ENCODE peak calls at places on chromosomes 12 and 14, in four cellular contexts. A is HepG2, G is upper lobe of left lung, W is GM12878. L is an unnamed sample.

GRCh38 chr12:62631531-62632520 is 165.2 kb downstream of the MON2 start:
- ATAC-seq in G (peak; percentile 64), W (peak; percentile 75), A (peak; percentile 92), L (peak; percentile 86)

GRCh38 chr14:47302121-47302520 is 373.3 kb downstream of the MDGA2 start:
- ATAC-seq in W (no peak), A (no peak), G (no peak), L (no peak)

GRCh38 chr12:47066278-47067048 is 13.0 kb upstream of the PCED1B start:
- ATAC-seq in G (no peak), A (no peak), W (peak; percentile 88), L (no peak)

GRCh38 chr12:96327889-96328288 is 72.3 kb downstream of the CDK17 start:
- ATAC-seq in G (no peak), W (peak; percentile 60), A (no peak), L (no peak)

GRCh38 chr12:12425616-12426015 is 68.7 kb downstream of the BORCS5 start:
- ATAC-seq in A (no peak), G (peak; percentile 96), W (no peak), L (no peak)

GRCh38 chr14:101708853-101709532 is 52.5 kb upstream of the PPP2R5C start:
- ATAC-seq in W (no peak), A (peak; percentile 30), G (no peak), L (no peak)

GRCh38 chr14:71416392-71416791 is 509.1 kb downstream of the PCNX1 start:
- ATAC-seq in G (no peak), A (no peak), W (no peak), L (no peak)

GRCh38 chr14:81834308-81834707 is 300.7 kb upstream of the SEL1L start:
- ATAC-seq in A (no peak), G (no peak), W (no peak), L (no peak)

GRCh38 chr14:72616294-72616693 is 277.6 kb downstream of the DPF3 start:
- ATAC-seq in G (no peak), A (no peak), W (no peak), L (no peak)

GRCh38 chr14:51261151-51261550 is 21.1 kb downstream of the TMX1 start:
- ATAC-seq in W (no peak), A (no peak), G (no peak), L (no peak)

GRCh38 chr14:20742132-20742531 is 3.6 kb upstream of the EDDM3A start:
- ATAC-seq in A (no peak), W (no peak), G (no peak), L (no peak)

GRCh38 chr14:61435563-61436337 is 114.4 kb downstream of the PRKCH start:
- ATAC-seq in A (peak; percentile 37), W (no peak), G (no peak), L (peak; percentile 44)

GRCh38 chr14:91968280-91968679 is 20.8 kb upstream of the FBLN5 start:
- ATAC-seq in W (peak; percentile 42), A (no peak), G (no peak), L (no peak)

GRCh38 chr12:96241484-96242256 is 47.5 kb downstream of the ELK3 start:
- ATAC-seq in W (no peak), A (no peak), G (peak; percentile 89), L (peak; percentile 81)

GRCh38 chr12:116166306-116166705 is 111.2 kb downstream of the MED13L start:
- ATAC-seq in G (no peak), W (no peak), A (no peak), L (no peak)

GRCh38 chr12:122986258-122986871 is 5.9 kb downstream of the ARL6IP4 start:
- ATAC-seq in W (no peak), A (no peak), G (no peak), L (no peak)

GRCh38 chr12:95509300-95509699 is 35.3 kb downstream of the METAP2 start:
- ATAC-seq in W (no peak), A (no peak), G (no peak), L (no peak)

GRCh38 chr12:111437816-111438454 is 32.2 kb downstream of the SH2B3 start:
- ATAC-seq in W (no peak), G (peak; percentile 37), A (no peak), L (peak; percentile 38)

GRCh38 chr12:71730936-71731335 is 23.7 kb upstream of the RAB21 start:
- ATAC-seq in G (no peak), W (no peak), A (no peak), L (no peak)

GRCh38 chr14:102878174-102878969 is 44.1 kb upstream of the AMN start:
- ATAC-seq in W (peak; percentile 74), A (peak; percentile 84), G (peak; percentile 60), L (no peak)

GRCh38 chr12:27709932-27710591 is 570 bp upstream of the MRPS35 start:
- ATAC-seq in G (peak; percentile 64), W (peak; percentile 48), A (peak; percentile 70), L (peak; percentile 65)

GRCh38 chr14:51507556-51508511 is 143.9 kb upstream of the FRMD6 start:
- ATAC-seq in G (peak; percentile 36), A (no peak), W (no peak), L (peak; percentile 63)

GRCh38 chr12:116651089-116651488 is 86.8 kb downstream of the SPRING1 start:
- ATAC-seq in W (no peak), G (no peak), A (no peak), L (no peak)

GRCh38 chr12:53806689-53807088 is 54.9 kb upstream of the CISTR start:
- ATAC-seq in G (no peak), W (no peak), A (no peak), L (no peak)

GRCh38 chr14:33704486-33704885 is 246.4 kb downstream of the EGLN3 start:
- ATAC-seq in W (peak; percentile 43), A (no peak), G (no peak), L (no peak)

GRCh38 chr14:99129211-99129696 is 142.7 kb downstream of the BCL11B start:
- ATAC-seq in A (no peak), G (no peak), W (no peak), L (no peak)

GRCh38 chr12:69676257-69677012 is 22.7 kb downstream of the BEST3 start:
- ATAC-seq in G (no peak), A (no peak), W (peak; percentile 29), L (no peak)

GRCh38 chr12:91859347-91859746 is 286.3 kb downstream of the BTG1 start:
- ATAC-seq in W (no peak), G (no peak), A (no peak), L (no peak)

GRCh38 chr14:30906752-30907658 is 32.6 kb downstream of the COCH start:
- ATAC-seq in G (no peak), W (peak; percentile 66), A (peak; percentile 37), L (no peak)

GRCh38 chr12:114152890-114153289 is 186.8 kb upstream of the RBM19 start:
- ATAC-seq in G (no peak), A (no peak), W (no peak), L (no peak)

GRCh38 chr12:116856729-116857128 is 24.5 kb downstream of the HRK start:
- ATAC-seq in A (no peak), W (no peak), G (no peak), L (no peak)

GRCh38 chr12:121766290-121767039 is 27.0 kb downstream of the RHOF start:
- ATAC-seq in G (no peak), W (peak; percentile 58), A (no peak), L (no peak)

GRCh38 chr14:32022938-32023466 is 54.1 kb upstream of the ARHGAP5 start:
- ATAC-seq in W (no peak), G (no peak), A (no peak), L (peak; percentile 81)

GRCh38 chr12:6461401-6462233 is 8.9 kb downstream of the VAMP1 start:
- ATAC-seq in W (peak; percentile 92), A (no peak), G (peak; percentile 73), L (peak; percentile 39)
- H3K4me3 ChIP-seq in W (peak overlapping the region; percentile 33), A (no peak overlapping the region), G (no peak overlapping the region), L (no peak overlapping the region)

GRCh38 chr14:58919262-58919661 is 269.2 kb upstream of the DAAM1 start:
- ATAC-seq in W (peak; percentile 69), G (no peak), A (no peak), L (no peak)
- TF ChIP-seq EP300 in W (no peak), G (no peak), A (no peak), L (no peak)

DNA sequence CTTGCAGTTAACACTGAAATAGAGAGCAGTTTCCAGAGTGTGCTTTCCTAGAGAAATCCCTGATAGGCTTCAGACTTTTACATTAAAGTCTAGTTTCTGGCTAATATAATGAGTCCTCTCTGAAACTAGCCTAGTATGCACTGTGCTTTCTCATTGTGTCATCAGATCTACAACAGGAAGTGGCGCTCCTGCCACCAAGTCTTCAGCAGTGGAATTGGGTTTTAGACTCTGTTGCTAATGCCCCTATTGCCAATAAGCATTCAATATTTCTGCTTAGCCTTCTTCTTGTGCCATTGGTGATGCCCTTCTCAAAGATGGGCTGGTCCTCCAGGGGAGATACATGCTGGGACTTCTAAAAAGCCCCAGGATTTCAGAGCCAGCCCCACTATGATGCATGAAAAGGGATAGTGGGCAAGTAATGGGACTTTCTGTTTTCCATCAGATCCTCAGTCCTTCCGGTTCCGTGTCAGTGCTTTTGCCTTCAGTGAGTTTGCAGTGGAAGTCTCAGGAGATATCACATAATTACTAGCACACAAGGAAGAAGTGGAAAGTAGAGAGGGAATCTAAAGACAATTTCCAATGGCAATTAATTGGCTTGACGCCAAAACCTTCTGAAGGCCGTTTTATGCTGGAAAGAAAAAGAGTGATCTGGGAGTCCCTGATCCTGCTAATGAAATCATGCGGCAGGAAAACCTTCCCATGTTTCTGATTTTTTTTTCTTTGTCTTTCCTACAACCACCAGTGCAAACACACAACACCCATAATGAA is 50.0 kb downstream of the SSPN start:
- ATAC-seq in A (no peak), W (peak; percentile 71), G (no peak), L (no peak)
- TF ChIP-seq POLR2A in A (no peak), W (no peak), G (no peak), L (no peak)

DNA sequence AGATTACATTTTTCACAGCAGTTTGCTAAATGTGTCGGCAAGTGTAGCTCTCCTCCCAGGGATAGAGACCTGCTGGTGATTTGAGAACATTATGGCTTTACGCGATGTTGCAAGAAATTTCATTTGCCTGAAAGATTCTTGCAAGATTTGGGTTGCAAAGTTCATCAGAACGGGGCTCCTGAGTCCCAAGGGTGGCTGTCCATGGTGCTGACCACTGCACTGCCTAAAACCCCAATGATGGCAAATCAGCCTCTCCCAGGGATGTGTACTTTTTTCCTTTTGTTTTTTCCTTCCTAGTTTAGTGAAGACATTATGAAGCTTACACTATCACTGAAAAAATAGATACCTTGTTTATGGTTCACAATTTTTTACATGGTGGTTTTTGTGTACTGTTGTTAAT is 85.4 kb downstream of the WSCD2 start:
- ATAC-seq in G (no peak), A (no peak), W (no peak), L (no peak)
- H3K4me3 ChIP-seq in G (no peak overlapping the region), A (no peak overlapping the region), W (no peak overlapping the region), L (no peak overlapping the region)